ENCODE peak calls at places on chromosome 11, in five cellular contexts. One of them, this sample, is unnamed.

GRCh38 chr11:123065634-123066033 is 3.7 kb upstream of the HSPA8 start:
- DNase-seq in foreskin fibroblast: no peak
- DNase-seq in gastrocnemius medialis: no peak
- DNase-seq in suprapubic skin: no peak
- DNase-seq in astrocyte: no peak
- DNase-seq in this sample: no peak

GRCh38 chr11:10885703-10886363 is 28.0 kb upstream of the ZBED5 start:
- DNase-seq in foreskin fibroblast: peak; percentile 58
- DNase-seq in gastrocnemius medialis: no peak
- DNase-seq in suprapubic skin: no peak
- DNase-seq in astrocyte: peak; percentile 49
- DNase-seq in this sample: no peak

GRCh38 chr11:122259149-122259821 is 143.3 kb upstream of the BLID start:
- DNase-seq in foreskin fibroblast: no peak
- DNase-seq in gastrocnemius medialis: peak; percentile 37
- DNase-seq in suprapubic skin: no peak
- DNase-seq in astrocyte: no peak
- DNase-seq in this sample: no peak

GRCh38 chr11:97794876-97795275 is 1225.9 kb upstream of the CNTN5 start:
- DNase-seq in foreskin fibroblast: no peak
- DNase-seq in gastrocnemius medialis: no peak
- DNase-seq in suprapubic skin: no peak
- DNase-seq in astrocyte: no peak
- DNase-seq in this sample: no peak

GRCh38 chr11:130002846-130003716 is 446 bp upstream of the PRDM10 start:
- DNase-seq in foreskin fibroblast: peak; percentile 96
- DNase-seq in gastrocnemius medialis: peak; percentile 96
- DNase-seq in suprapubic skin: peak; percentile 97
- DNase-seq in astrocyte: peak; percentile 96
- DNase-seq in this sample: peak; percentile 89

GRCh38 chr11:19595499-19595839 is 117.2 kb upstream of the NAV2 start:
- DNase-seq in foreskin fibroblast: no peak
- DNase-seq in gastrocnemius medialis: no peak
- DNase-seq in suprapubic skin: no peak
- DNase-seq in astrocyte: no peak
- DNase-seq in this sample: no peak

GRCh38 chr11:114258696-114259095 is 37.5 kb upstream of the NNMT start:
- DNase-seq in foreskin fibroblast: no peak
- DNase-seq in gastrocnemius medialis: no peak
- DNase-seq in suprapubic skin: no peak
- DNase-seq in astrocyte: no peak
- DNase-seq in this sample: no peak

GRCh38 chr11:1126935-1127663 is 30.7 kb upstream of the MUC5AC start:
- DNase-seq in foreskin fibroblast: no peak
- DNase-seq in gastrocnemius medialis: no peak
- DNase-seq in suprapubic skin: peak; percentile 78
- DNase-seq in astrocyte: no peak
- DNase-seq in this sample: no peak

GRCh38 chr11:122977455-122978302 is 4.0 kb downstream of the BSX start:
- DNase-seq in foreskin fibroblast: no peak
- DNase-seq in gastrocnemius medialis: no peak
- DNase-seq in suprapubic skin: no peak
- DNase-seq in astrocyte: no peak
- DNase-seq in this sample: peak; percentile 9

GRCh38 chr11:88170680-88171079 is 4.6 kb downstream of the RAB38 start:
- DNase-seq in foreskin fibroblast: no peak
- DNase-seq in gastrocnemius medialis: no peak
- DNase-seq in suprapubic skin: no peak
- DNase-seq in astrocyte: no peak
- DNase-seq in this sample: no peak

GRCh38 chr11:59158206-59159068 is 13.5 kb upstream of the DTX4 start:
- DNase-seq in foreskin fibroblast: no peak
- DNase-seq in gastrocnemius medialis: peak; percentile 20
- DNase-seq in suprapubic skin: no peak
- DNase-seq in astrocyte: peak; percentile 39
- DNase-seq in this sample: peak; percentile 45

GRCh38 chr11:113778111-113778910 is 1.3 kb upstream of the CLDN25 start:
- DNase-seq in foreskin fibroblast: peak; percentile 39
- DNase-seq in gastrocnemius medialis: peak; percentile 71
- DNase-seq in suprapubic skin: no peak
- DNase-seq in astrocyte: peak; percentile 43
- DNase-seq in this sample: no peak

GRCh38 chr11:103338621-103339484 is 229.6 kb downstream of the DYNC2H1 start:
- DNase-seq in foreskin fibroblast: peak; percentile 69
- DNase-seq in gastrocnemius medialis: no peak
- DNase-seq in suprapubic skin: no peak
- DNase-seq in astrocyte: peak; percentile 42
- DNase-seq in this sample: no peak

GRCh38 chr11:16059332-16059731 is 297.0 kb downstream of the SOX6 start:
- DNase-seq in foreskin fibroblast: no peak
- DNase-seq in gastrocnemius medialis: no peak
- DNase-seq in suprapubic skin: no peak
- DNase-seq in astrocyte: no peak
- DNase-seq in this sample: no peak

GRCh38 chr11:110075087-110075821 is 17.9 kb upstream of the ZC3H12C start:
- DNase-seq in foreskin fibroblast: no peak
- DNase-seq in gastrocnemius medialis: no peak
- DNase-seq in suprapubic skin: no peak
- DNase-seq in astrocyte: no peak
- DNase-seq in this sample: no peak

GRCh38 chr11:120385110-120385509 is 48.9 kb downstream of the ARHGEF12 start:
- DNase-seq in foreskin fibroblast: no peak
- DNase-seq in gastrocnemius medialis: no peak
- DNase-seq in suprapubic skin: no peak
- DNase-seq in astrocyte: peak; percentile 60
- DNase-seq in this sample: no peak
- TF ChIP-seq CTCF in foreskin fibroblast: no peak
- TF ChIP-seq CTCF in gastrocnemius medialis: no peak
- TF ChIP-seq CTCF in suprapubic skin: no peak
- TF ChIP-seq CTCF in astrocyte: no peak
- TF ChIP-seq CTCF in this sample: no peak

DNA sequence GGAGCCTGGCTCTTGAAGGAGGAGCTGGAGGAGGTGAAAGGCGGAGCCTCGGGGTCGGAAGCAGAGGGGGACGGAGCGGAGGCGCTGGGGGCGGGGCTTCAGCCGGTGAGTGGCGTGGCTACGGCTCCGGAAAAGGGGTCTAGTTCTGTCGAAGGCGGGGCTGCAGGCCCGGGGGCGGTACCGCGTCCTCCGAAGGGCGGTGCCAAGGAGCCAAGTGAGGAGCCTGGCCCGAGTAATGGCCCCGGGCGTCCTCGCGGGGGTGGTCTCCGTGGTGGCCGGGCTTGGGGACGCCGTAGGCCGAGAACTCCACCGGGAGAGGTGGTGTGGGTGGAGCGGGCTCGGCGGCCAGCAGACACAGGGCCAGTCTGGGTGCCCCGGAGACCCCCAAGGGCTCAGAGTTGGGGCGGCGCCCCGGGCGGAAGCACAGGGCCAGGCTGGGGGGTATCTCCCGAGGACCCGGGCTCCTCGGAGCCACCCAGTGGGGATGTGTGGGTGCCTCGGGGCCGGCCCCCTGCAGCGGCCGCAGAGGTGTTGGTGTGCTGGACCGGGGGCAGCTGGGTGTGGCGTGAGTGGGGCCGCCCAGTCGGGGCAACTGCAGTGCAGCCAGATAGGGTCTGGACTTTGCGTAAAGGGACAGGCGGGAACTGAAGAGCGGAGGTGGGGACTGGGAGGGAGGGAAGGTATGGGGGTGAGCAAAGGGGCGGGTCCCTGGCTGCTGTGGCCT is 697 bp downstream of the FKBP2 start:
- DNase-seq in foreskin fibroblast: peak; percentile 99
- DNase-seq in gastrocnemius medialis: peak; percentile 100
- DNase-seq in suprapubic skin: peak; percentile 100
- DNase-seq in astrocyte: peak; percentile 94
- DNase-seq in this sample: peak; percentile 100
- TF ChIP-seq CTCF in foreskin fibroblast: no peak
- TF ChIP-seq CTCF in gastrocnemius medialis: peak; percentile 14
- TF ChIP-seq CTCF in suprapubic skin: no peak
- TF ChIP-seq CTCF in astrocyte: no peak
- TF ChIP-seq CTCF in this sample: no peak

GRCh38 chr11:62875698-62876483 is 4.8 kb upstream of the SLC3A2 start:
- DNase-seq in foreskin fibroblast: no peak
- DNase-seq in gastrocnemius medialis: no peak
- DNase-seq in suprapubic skin: no peak
- DNase-seq in astrocyte: no peak
- DNase-seq in this sample: no peak
- TF ChIP-seq CTCF in foreskin fibroblast: no peak
- TF ChIP-seq CTCF in gastrocnemius medialis: no peak
- TF ChIP-seq CTCF in suprapubic skin: no peak
- TF ChIP-seq CTCF in astrocyte: no peak
- TF ChIP-seq CTCF in this sample: no peak

DNA sequence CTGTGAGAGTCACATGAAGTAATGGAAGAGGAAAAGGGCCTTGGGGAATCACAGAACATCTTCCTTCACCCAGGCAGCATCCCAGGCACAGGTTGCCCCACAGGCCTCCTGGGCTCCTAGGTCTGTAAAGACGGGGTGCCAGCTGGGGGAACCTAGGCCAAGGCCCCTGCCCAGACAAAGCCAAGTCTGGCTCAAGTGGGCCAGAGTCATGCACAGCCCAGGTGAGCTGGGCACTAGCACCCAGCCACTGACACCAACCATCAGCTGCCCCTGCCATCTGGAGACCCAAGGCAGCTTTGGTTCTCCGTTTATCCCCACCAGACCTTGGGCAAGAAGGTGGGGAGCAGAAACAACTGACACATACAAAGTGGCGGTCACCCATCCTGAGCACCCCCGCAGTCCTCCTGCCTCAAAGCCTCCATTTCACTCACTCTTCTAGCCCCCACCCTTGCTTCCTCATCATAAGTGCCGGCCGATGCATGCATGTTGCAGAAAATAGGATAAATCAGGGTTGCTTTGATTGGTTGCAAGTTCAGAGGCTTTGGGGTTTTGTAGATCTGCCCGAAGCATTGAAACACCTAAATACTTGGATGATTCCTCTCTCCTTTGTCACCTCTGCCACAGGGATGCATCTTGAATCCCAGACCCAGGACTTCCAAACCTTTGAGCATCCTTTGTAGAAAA is 26.5 kb upstream of the TMPRSS4 start:
- DNase-seq in foreskin fibroblast: no peak
- DNase-seq in gastrocnemius medialis: no peak
- DNase-seq in suprapubic skin: peak; percentile 40
- DNase-seq in astrocyte: no peak
- DNase-seq in this sample: no peak
- TF ChIP-seq CTCF in foreskin fibroblast: no peak
- TF ChIP-seq CTCF in gastrocnemius medialis: no peak
- TF ChIP-seq CTCF in suprapubic skin: no peak
- TF ChIP-seq CTCF in astrocyte: no peak
- TF ChIP-seq CTCF in this sample: no peak

GRCh38 chr11:94762995-94763394 is 5.2 kb upstream of the AMOTL1 start:
- DNase-seq in foreskin fibroblast: no peak
- DNase-seq in gastrocnemius medialis: peak; percentile 55
- DNase-seq in suprapubic skin: no peak
- DNase-seq in astrocyte: no peak
- DNase-seq in this sample: no peak

GRCh38 chr11:94760296-94760695 is 7.9 kb upstream of the AMOTL1 start:
- DNase-seq in foreskin fibroblast: no peak
- DNase-seq in gastrocnemius medialis: no peak
- DNase-seq in suprapubic skin: no peak
- DNase-seq in astrocyte: no peak
- DNase-seq in this sample: no peak

GRCh38 chr11:94759522-94759921 is 8.6 kb upstream of the AMOTL1 start:
- DNase-seq in foreskin fibroblast: no peak
- DNase-seq in gastrocnemius medialis: no peak
- DNase-seq in suprapubic skin: no peak
- DNase-seq in astrocyte: no peak
- DNase-seq in this sample: no peak

GRCh38 chr11:94758671-94759070 is 9.5 kb upstream of the AMOTL1 start:
- DNase-seq in foreskin fibroblast: no peak
- DNase-seq in gastrocnemius medialis: no peak
- DNase-seq in suprapubic skin: no peak
- DNase-seq in astrocyte: no peak
- DNase-seq in this sample: no peak

GRCh38 chr11:94762208-94762607 is 5.9 kb upstream of the AMOTL1 start:
- DNase-seq in foreskin fibroblast: no peak
- DNase-seq in gastrocnemius medialis: no peak
- DNase-seq in suprapubic skin: no peak
- DNase-seq in astrocyte: no peak
- DNase-seq in this sample: no peak
- TF ChIP-seq CTCF in foreskin fibroblast: peak; percentile 43
- TF ChIP-seq CTCF in gastrocnemius medialis: peak; percentile 41
- TF ChIP-seq CTCF in suprapubic skin: no peak
- TF ChIP-seq CTCF in astrocyte: peak; percentile 26
- TF ChIP-seq CTCF in this sample: peak; percentile 31

DNA sequence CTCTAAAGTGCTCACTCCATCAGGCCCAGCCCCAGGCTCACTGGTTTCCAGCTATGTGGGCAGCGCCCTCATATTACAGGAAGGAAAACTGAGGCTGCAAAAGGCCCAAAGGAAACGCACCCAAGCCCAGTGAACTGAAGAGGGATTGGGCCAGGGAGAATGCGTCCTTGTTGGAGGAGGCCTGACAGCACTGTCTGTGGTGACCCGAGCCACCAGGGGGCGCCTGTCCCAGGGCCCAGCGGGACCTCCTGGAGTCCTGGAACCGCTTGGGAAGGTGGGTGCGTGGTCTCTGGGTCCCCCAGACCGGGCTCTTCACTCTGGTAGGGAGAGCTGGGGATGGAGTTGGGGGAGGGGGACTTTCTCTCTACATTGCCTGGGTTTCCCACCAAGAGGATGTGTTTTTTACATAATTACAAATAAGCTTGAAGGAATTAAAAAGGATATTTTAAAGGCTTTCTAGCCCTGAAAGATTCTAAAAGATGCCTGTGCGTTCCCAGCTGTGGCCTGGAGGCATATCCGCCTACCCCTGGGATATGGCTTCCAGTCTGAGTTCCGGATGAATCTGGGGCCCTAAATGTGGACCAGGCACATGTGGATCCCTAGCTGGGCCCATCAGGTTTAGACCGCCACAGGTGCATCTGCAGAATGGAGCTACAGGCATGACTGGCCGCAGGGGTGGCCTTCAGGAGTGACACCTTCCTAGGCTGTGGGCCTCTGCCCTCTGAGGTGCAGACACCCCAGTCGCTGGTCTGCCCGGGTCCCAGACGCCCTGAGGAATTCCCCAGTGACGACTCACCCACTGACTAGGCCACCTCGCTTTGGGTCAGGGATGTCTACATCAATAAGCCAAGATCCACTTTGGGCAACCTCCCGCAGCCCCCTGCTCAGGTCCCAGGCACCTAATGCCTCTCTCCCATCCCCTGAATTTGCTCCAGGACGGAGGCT is 4.2 kb downstream of the SPI1 start:
- DNase-seq in foreskin fibroblast: peak; percentile 47
- DNase-seq in gastrocnemius medialis: peak; percentile 46
- DNase-seq in suprapubic skin: no peak
- DNase-seq in astrocyte: peak; percentile 32
- DNase-seq in this sample: peak; percentile 85
- TF ChIP-seq CTCF in foreskin fibroblast: peak; percentile 98
- TF ChIP-seq CTCF in gastrocnemius medialis: peak; percentile 93
- TF ChIP-seq CTCF in suprapubic skin: peak; percentile 92
- TF ChIP-seq CTCF in astrocyte: peak; percentile 81
- TF ChIP-seq CTCF in this sample: peak; percentile 96

This sample was measured in neural crest cell.